ENCODE peak calls at places on chromosomes 6 and 20, in ten cellular contexts. One of them, this sample, is unnamed.

GRCh38 chr6:11609324-11610071 is 71.9 kb downstream of the TMEM170B start:
- DNase-seq in MM.1S: no peak
- DNase-seq in natural killer cell: no peak
- DNase-seq in psoas muscle: peak
- DNase-seq in cardiac muscle cell: peak
- DNase-seq in mesothelial cell of epicardium: no peak
- DNase-seq in WERI-Rb-1: no peak
- DNase-seq in tibial artery: peak
- DNase-seq in GM12865: no peak
- DNase-seq in BE2C: no peak
- DNase-seq in this sample: no peak

GRCh38 chr6:42365021-42365420 is 86.7 kb downstream of the TRERF1 start:
- DNase-seq in MM.1S: no peak
- DNase-seq in mesothelial cell of epicardium: no peak
- DNase-seq in WERI-Rb-1: no peak
- DNase-seq in psoas muscle: no peak
- DNase-seq in BE2C: no peak
- DNase-seq in natural killer cell: no peak
- DNase-seq in tibial artery: no peak
- DNase-seq in GM12865: no peak
- DNase-seq in cardiac muscle cell: no peak
- DNase-seq in this sample: no peak

GRCh38 chr6:118665011-118665410 is 13.6 kb upstream of the CEP85L start:
- DNase-seq in MM.1S: no peak
- DNase-seq in mesothelial cell of epicardium: no peak
- DNase-seq in GM12865: no peak
- DNase-seq in BE2C: no peak
- DNase-seq in WERI-Rb-1: no peak
- DNase-seq in psoas muscle: no peak
- DNase-seq in cardiac muscle cell: no peak
- DNase-seq in natural killer cell: no peak
- DNase-seq in tibial artery: no peak
- DNase-seq in this sample: no peak

GRCh38 chr6:21085643-21086042 is 507.9 kb upstream of the SOX4 start:
- DNase-seq in MM.1S: no peak
- DNase-seq in tibial artery: no peak
- DNase-seq in cardiac muscle cell: no peak
- DNase-seq in WERI-Rb-1: no peak
- DNase-seq in BE2C: no peak
- DNase-seq in natural killer cell: no peak
- DNase-seq in GM12865: no peak
- DNase-seq in psoas muscle: no peak
- DNase-seq in mesothelial cell of epicardium: no peak
- DNase-seq in this sample: no peak

GRCh38 chr20:7505835-7506221 is 434.4 kb downstream of the HAO1 start:
- DNase-seq in BE2C: no peak
- DNase-seq in natural killer cell: no peak
- DNase-seq in cardiac muscle cell: no peak
- DNase-seq in WERI-Rb-1: no peak
- DNase-seq in MM.1S: peak
- DNase-seq in mesothelial cell of epicardium: no peak
- DNase-seq in psoas muscle: no peak
- DNase-seq in GM12865: no peak
- DNase-seq in tibial artery: no peak
- DNase-seq in this sample: no peak

GRCh38 chr20:21607971-21608735 is 94.3 kb upstream of the NKX2-2 start:
- DNase-seq in GM12865: no peak
- DNase-seq in mesothelial cell of epicardium: no peak
- DNase-seq in MM.1S: no peak
- DNase-seq in BE2C: peak
- DNase-seq in natural killer cell: no peak
- DNase-seq in tibial artery: no peak
- DNase-seq in WERI-Rb-1: no peak
- DNase-seq in psoas muscle: peak
- DNase-seq in cardiac muscle cell: no peak
- DNase-seq in this sample: no peak

GRCh38 chr6:101597711-101598110 is 204.2 kb downstream of the GRIK2 start:
- DNase-seq in psoas muscle: no peak
- DNase-seq in GM12865: no peak
- DNase-seq in natural killer cell: no peak
- DNase-seq in WERI-Rb-1: no peak
- DNase-seq in cardiac muscle cell: no peak
- DNase-seq in BE2C: no peak
- DNase-seq in MM.1S: no peak
- DNase-seq in tibial artery: no peak
- DNase-seq in mesothelial cell of epicardium: no peak
- DNase-seq in this sample: no peak

GRCh38 chr6:97120511-97120910 is 162.5 kb downstream of the MMS22L start:
- DNase-seq in BE2C: no peak
- DNase-seq in GM12865: no peak
- DNase-seq in MM.1S: no peak
- DNase-seq in mesothelial cell of epicardium: no peak
- DNase-seq in WERI-Rb-1: no peak
- DNase-seq in tibial artery: no peak
- DNase-seq in natural killer cell: no peak
- DNase-seq in psoas muscle: no peak
- DNase-seq in cardiac muscle cell: no peak
- DNase-seq in this sample: no peak

GRCh38 chr6:107386340-107386739 is 73.0 kb downstream of the PDSS2 start:
- DNase-seq in WERI-Rb-1: no peak
- DNase-seq in cardiac muscle cell: no peak
- DNase-seq in natural killer cell: no peak
- DNase-seq in BE2C: no peak
- DNase-seq in tibial artery: no peak
- DNase-seq in GM12865: no peak
- DNase-seq in mesothelial cell of epicardium: no peak
- DNase-seq in psoas muscle: no peak
- DNase-seq in MM.1S: no peak
- DNase-seq in this sample: no peak

GRCh38 chr6:96898241-96898851 is 655 bp upstream of the NDUFAF4 start:
- DNase-seq in psoas muscle: no peak
- DNase-seq in mesothelial cell of epicardium: no peak
- DNase-seq in cardiac muscle cell: no peak
- DNase-seq in WERI-Rb-1: no peak
- DNase-seq in MM.1S: no peak
- DNase-seq in tibial artery: no peak
- DNase-seq in natural killer cell: no peak
- DNase-seq in GM12865: no peak
- DNase-seq in BE2C: no peak
- DNase-seq in this sample: no peak

GRCh38 chr6:64890609-64891008 is 816.4 kb downstream of the EYS start:
- DNase-seq in natural killer cell: no peak
- DNase-seq in mesothelial cell of epicardium: no peak
- DNase-seq in BE2C: no peak
- DNase-seq in cardiac muscle cell: no peak
- DNase-seq in GM12865: no peak
- DNase-seq in tibial artery: no peak
- DNase-seq in WERI-Rb-1: no peak
- DNase-seq in MM.1S: no peak
- DNase-seq in psoas muscle: no peak
- DNase-seq in this sample: no peak

GRCh38 chr6:121884056-121884455 is 448.6 kb downstream of the GJA1 start:
- DNase-seq in cardiac muscle cell: no peak
- DNase-seq in natural killer cell: no peak
- DNase-seq in psoas muscle: no peak
- DNase-seq in BE2C: no peak
- DNase-seq in mesothelial cell of epicardium: no peak
- DNase-seq in tibial artery: no peak
- DNase-seq in GM12865: no peak
- DNase-seq in MM.1S: no peak
- DNase-seq in WERI-Rb-1: no peak
- DNase-seq in this sample: no peak

GRCh38 chr6:84137989-84138575 is 89.4 kb downstream of the CEP162 start:
- DNase-seq in BE2C: no peak
- DNase-seq in tibial artery: no peak
- DNase-seq in psoas muscle: no peak
- DNase-seq in WERI-Rb-1: no peak
- DNase-seq in MM.1S: no peak
- DNase-seq in mesothelial cell of epicardium: no peak
- DNase-seq in GM12865: no peak
- DNase-seq in natural killer cell: no peak
- DNase-seq in cardiac muscle cell: no peak
- DNase-seq in this sample: no peak

GRCh38 chr6:39664173-39664572 is 61.0 kb downstream of the KIF6 start:
- DNase-seq in psoas muscle: no peak
- DNase-seq in cardiac muscle cell: no peak
- DNase-seq in mesothelial cell of epicardium: no peak
- DNase-seq in GM12865: no peak
- DNase-seq in BE2C: no peak
- DNase-seq in tibial artery: no peak
- DNase-seq in WERI-Rb-1: no peak
- DNase-seq in natural killer cell: no peak
- DNase-seq in MM.1S: no peak
- DNase-seq in this sample: no peak
- TF ChIP-seq CTCF in psoas muscle: no peak
- TF ChIP-seq CTCF in cardiac muscle cell: no peak
- TF ChIP-seq CTCF in mesothelial cell of epicardium: no peak
- TF ChIP-seq CTCF in GM12865: no peak
- TF ChIP-seq CTCF in BE2C: no peak
- TF ChIP-seq CTCF in tibial artery: no peak
- TF ChIP-seq CTCF in WERI-Rb-1: no peak
- TF ChIP-seq CTCF in natural killer cell: no peak
- TF ChIP-seq CTCF in MM.1S: no peak
- TF ChIP-seq CTCF in this sample: no peak

GRCh38 chr6:163182696-163183095 is 231.8 kb upstream of the QKI start:
- DNase-seq in WERI-Rb-1: no peak
- DNase-seq in psoas muscle: no peak
- DNase-seq in tibial artery: no peak
- DNase-seq in natural killer cell: no peak
- DNase-seq in GM12865: no peak
- DNase-seq in mesothelial cell of epicardium: no peak
- DNase-seq in MM.1S: no peak
- DNase-seq in cardiac muscle cell: no peak
- DNase-seq in BE2C: no peak
- DNase-seq in this sample: no peak

GRCh38 chr6:163179061-163179460 is 235.5 kb upstream of the QKI start:
- DNase-seq in GM12865: no peak
- DNase-seq in WERI-Rb-1: no peak
- DNase-seq in natural killer cell: no peak
- DNase-seq in MM.1S: no peak
- DNase-seq in psoas muscle: no peak
- DNase-seq in mesothelial cell of epicardium: no peak
- DNase-seq in tibial artery: no peak
- DNase-seq in BE2C: no peak
- DNase-seq in cardiac muscle cell: no peak
- DNase-seq in this sample: no peak

GRCh38 chr6:163179721-163180120 is 234.8 kb upstream of the QKI start:
- DNase-seq in GM12865: no peak
- DNase-seq in MM.1S: no peak
- DNase-seq in tibial artery: no peak
- DNase-seq in cardiac muscle cell: no peak
- DNase-seq in WERI-Rb-1: no peak
- DNase-seq in BE2C: no peak
- DNase-seq in natural killer cell: no peak
- DNase-seq in mesothelial cell of epicardium: no peak
- DNase-seq in psoas muscle: no peak
- DNase-seq in this sample: no peak

GRCh38 chr6:163181666-163182180 is 232.8 kb upstream of the QKI start:
- DNase-seq in MM.1S: no peak
- DNase-seq in BE2C: no peak
- DNase-seq in GM12865: no peak
- DNase-seq in cardiac muscle cell: no peak
- DNase-seq in WERI-Rb-1: no peak
- DNase-seq in psoas muscle: no peak
- DNase-seq in natural killer cell: no peak
- DNase-seq in tibial artery: no peak
- DNase-seq in mesothelial cell of epicardium: no peak
- DNase-seq in this sample: no peak

DNA sequence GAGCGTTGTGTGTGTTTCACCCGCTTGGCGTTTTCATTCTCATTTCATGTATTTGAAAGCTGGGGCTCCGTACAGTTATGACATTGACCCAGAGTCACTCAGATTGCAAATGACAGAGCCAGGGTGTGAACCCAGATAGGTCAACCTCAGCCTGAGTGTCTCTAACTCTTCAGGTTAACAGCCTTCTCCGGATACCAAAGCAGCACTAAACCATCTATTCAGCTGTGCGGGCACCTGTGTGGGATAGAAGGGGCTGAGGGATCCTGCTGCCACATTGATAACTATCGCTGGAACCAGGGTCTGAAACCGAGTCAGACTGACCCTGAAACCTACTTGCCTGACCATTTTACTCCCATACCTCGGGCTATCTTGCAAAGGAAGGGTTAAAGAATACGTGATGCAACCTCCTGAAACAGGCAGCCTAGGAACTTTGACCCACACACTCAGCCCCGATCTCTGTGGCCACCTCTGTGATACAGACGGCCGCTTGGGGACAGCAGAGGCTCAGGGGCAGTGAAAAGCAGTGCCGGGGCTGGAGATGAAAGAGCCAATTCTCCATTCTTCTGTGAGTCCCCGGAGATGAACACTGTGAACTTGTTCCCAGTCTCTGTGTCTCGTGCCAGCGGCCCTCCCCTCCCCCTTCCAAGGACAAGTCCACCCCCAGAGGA is 233.5 kb upstream of the QKI start:
- DNase-seq in mesothelial cell of epicardium: no peak
- DNase-seq in natural killer cell: no peak
- DNase-seq in MM.1S: no peak
- DNase-seq in GM12865: peak
- DNase-seq in BE2C: peak
- DNase-seq in cardiac muscle cell: peak
- DNase-seq in psoas muscle: peak
- DNase-seq in tibial artery: peak
- DNase-seq in WERI-Rb-1: no peak
- DNase-seq in this sample: peak
- TF ChIP-seq CTCF in mesothelial cell of epicardium: no peak
- TF ChIP-seq CTCF in natural killer cell: no peak
- TF ChIP-seq CTCF in MM.1S: no peak
- TF ChIP-seq CTCF in GM12865: peak
- TF ChIP-seq CTCF in BE2C: peak
- TF ChIP-seq CTCF in cardiac muscle cell: peak
- TF ChIP-seq CTCF in psoas muscle: peak
- TF ChIP-seq CTCF in tibial artery: peak
- TF ChIP-seq CTCF in WERI-Rb-1: no peak
- TF ChIP-seq CTCF in this sample: peak

DNA sequence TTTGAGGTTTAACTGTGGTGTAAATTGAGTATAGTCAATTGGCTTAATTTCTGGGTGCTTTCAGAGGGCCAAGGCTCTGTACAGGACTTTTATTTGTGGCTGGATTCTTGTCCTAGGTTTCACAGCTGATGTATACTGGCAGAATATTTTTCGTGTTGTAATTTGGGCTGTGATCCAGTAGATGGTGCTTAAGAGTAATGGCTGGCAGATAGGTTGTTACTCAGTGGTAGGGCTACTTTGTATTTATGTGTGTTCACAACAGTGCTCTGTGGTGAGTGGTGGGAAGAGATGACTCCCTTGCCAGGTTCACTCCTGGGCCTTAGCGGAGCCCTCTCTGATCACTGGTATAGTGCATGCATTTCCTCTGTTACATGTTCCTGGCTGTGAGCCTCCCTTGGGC is 34.5 kb upstream of the FERMT1 start:
- DNase-seq in cardiac muscle cell: no peak
- DNase-seq in natural killer cell: no peak
- DNase-seq in BE2C: no peak
- DNase-seq in MM.1S: peak
- DNase-seq in GM12865: peak
- DNase-seq in tibial artery: no peak
- DNase-seq in mesothelial cell of epicardium: no peak
- DNase-seq in psoas muscle: no peak
- DNase-seq in WERI-Rb-1: no peak
- DNase-seq in this sample: no peak
- TF ChIP-seq CTCF in cardiac muscle cell: peak
- TF ChIP-seq CTCF in natural killer cell: no peak
- TF ChIP-seq CTCF in BE2C: peak
- TF ChIP-seq CTCF in MM.1S: peak
- TF ChIP-seq CTCF in GM12865: peak
- TF ChIP-seq CTCF in tibial artery: no peak
- TF ChIP-seq CTCF in mesothelial cell of epicardium: no peak
- TF ChIP-seq CTCF in psoas muscle: no peak
- TF ChIP-seq CTCF in WERI-Rb-1: peak
- TF ChIP-seq CTCF in this sample: no peak

GRCh38 chr6:19205076-19205475 is 632.1 kb upstream of the ID4 start:
- DNase-seq in psoas muscle: no peak
- DNase-seq in natural killer cell: no peak
- DNase-seq in mesothelial cell of epicardium: no peak
- DNase-seq in WERI-Rb-1: no peak
- DNase-seq in GM12865: no peak
- DNase-seq in BE2C: no peak
- DNase-seq in MM.1S: no peak
- DNase-seq in tibial artery: no peak
- DNase-seq in cardiac muscle cell: no peak
- DNase-seq in this sample: no peak
- TF ChIP-seq CTCF in psoas muscle: no peak
- TF ChIP-seq CTCF in natural killer cell: no peak
- TF ChIP-seq CTCF in mesothelial cell of epicardium: no peak
- TF ChIP-seq CTCF in WERI-Rb-1: no peak
- TF ChIP-seq CTCF in GM12865: no peak
- TF ChIP-seq CTCF in BE2C: no peak
- TF ChIP-seq CTCF in MM.1S: no peak
- TF ChIP-seq CTCF in tibial artery: no peak
- TF ChIP-seq CTCF in cardiac muscle cell: no peak
- TF ChIP-seq CTCF in this sample: no peak